ENCODE peak calls at places on chromosomes 7 and 10, in seven cellular contexts. N, B, M, O, U, A and X are unnamed samples.

GRCh38 chr7:130352335-130353074 is 7.9 kb downstream of the CPA5 start:
- DNase-seq in N (peak; percentile 89), B (no peak), M (no peak), O (no peak), U (no peak), A (no peak), X (no peak)

GRCh38 chr7:41641006-41641714 is 61.7 kb downstream of the INHBA start:
- DNase-seq in N (no peak), B (no peak), M (no peak), O (no peak), U (no peak), A (no peak), X (no peak)

GRCh38 chr7:112399501-112399900 is 50.8 kb upstream of the IFRD1 start:
- DNase-seq in N (no peak), B (no peak), M (no peak), O (no peak), U (no peak), A (no peak), X (no peak)

GRCh38 chr7:98398567-98399372 is 2.1 kb downstream of the BAIAP2L1 start:
- DNase-seq in N (peak; percentile 49), B (no peak), M (peak; percentile 4), O (no peak), U (no peak), A (no peak), X (no peak)

GRCh38 chr7:150400779-150401423 is 21.8 kb downstream of the ZNF775 start:
- DNase-seq in N (no peak), B (peak; percentile 20), M (no peak), O (no peak), U (no peak), A (no peak), X (peak; percentile 59)

GRCh38 chr10:43197834-43198681 is 59.8 kb downstream of the CSGALNACT2 start:
- DNase-seq in N (no peak), B (peak; percentile 33), M (no peak), O (no peak), U (peak; percentile 13), A (peak; percentile 47), X (peak; percentile 40)

GRCh38 chr7:147483634-147484292 is 1106.8 kb upstream of the C7orf33 start:
- DNase-seq in N (no peak), B (no peak), M (peak; percentile 33), O (no peak), U (no peak), A (no peak), X (no peak)

GRCh38 chr10:62043493-62043938 is 142.0 kb downstream of the ARID5B start:
- DNase-seq in N (no peak), B (no peak), M (peak; percentile 31), O (no peak), U (no peak), A (no peak), X (no peak)

GRCh38 chr10:32041290-32042028 is 14.8 kb downstream of the KIF5B start:
- DNase-seq in N (no peak), B (no peak), M (no peak), O (no peak), U (no peak), A (no peak), X (no peak)

GRCh38 chr10:48895198-48895720 is 44.4 kb downstream of the LRRC18 start:
- DNase-seq in N (no peak), B (no peak), M (no peak), O (no peak), U (no peak), A (no peak), X (no peak)

GRCh38 chr7:39099146-39099545 is 121.4 kb downstream of the POU6F2 start:
- DNase-seq in N (no peak), B (no peak), M (no peak), O (no peak), U (no peak), A (no peak), X (no peak)

GRCh38 chr10:101000602-101000991 is 989 bp downstream of the LZTS2 start:
- DNase-seq in N (no peak), B (no peak), M (no peak), O (no peak), U (no peak), A (no peak), X (peak; percentile 64)

GRCh38 chr10:126088144-126088543 is 191.8 kb downstream of the FANK1 start:
- DNase-seq in N (no peak), B (no peak), M (peak; percentile 90), O (no peak), U (no peak), A (no peak), X (no peak)

GRCh38 chr7:38594931-38595330 is 36.2 kb downstream of the AMPH start:
- DNase-seq in N (no peak), B (no peak), M (no peak), O (no peak), U (no peak), A (no peak), X (no peak)

GRCh38 chr10:37855691-37856090 is 1.7 kb downstream of the ZNF248 start:
- DNase-seq in N (no peak), B (no peak), M (no peak), O (no peak), U (no peak), A (no peak), X (no peak)

GRCh38 chr10:129790710-129791446 is 173.2 kb downstream of the EBF3 start:
- DNase-seq in N (no peak), B (no peak), M (no peak), O (no peak), U (no peak), A (no peak), X (no peak)

GRCh38 chr7:122046402-122046801 is 97.6 kb downstream of the AASS start:
- DNase-seq in N (no peak), B (no peak), M (no peak), O (no peak), U (no peak), A (no peak), X (no peak)

GRCh38 chr10:114856544-114857287 is 35.1 kb downstream of the FHIP2A start:
- DNase-seq in N (no peak), B (no peak), M (peak; percentile 96), O (no peak), U (no peak), A (no peak), X (no peak)

GRCh38 chr7:122975341-122975740 is 20.2 kb downstream of the TAS2R16 start:
- DNase-seq in N (no peak), B (no peak), M (peak; percentile 67), O (peak; percentile 29), U (no peak), A (no peak), X (no peak)

GRCh38 chr7:87234949-87235348 is 15.4 kb upstream of the TMEM243 start:
- DNase-seq in N (no peak), B (no peak), M (no peak), O (no peak), U (no peak), A (no peak), X (no peak)

GRCh38 chr10:99497343-99498025 is 35.3 kb upstream of the NKX2-3 start:
- DNase-seq in N (no peak), B (no peak), M (no peak), O (no peak), U (no peak), A (no peak), X (no peak)

GRCh38 chr10:98694014-98694413 is 247.3 kb upstream of the HPS1 start:
- DNase-seq in N (no peak), B (no peak), M (no peak), O (no peak), U (no peak), A (no peak), X (no peak)

GRCh38 chr7:102063736-102064135 is 222.9 kb upstream of the SH2B2 start:
- DNase-seq in N (no peak), B (no peak), M (peak; percentile 100), O (peak; percentile 80), U (peak; percentile 57), A (no peak), X (peak; percentile 56)

GRCh38 chr7:31323101-31323500 is 17.4 kb downstream of the NEUROD6 start:
- DNase-seq in N (no peak), B (no peak), M (no peak), O (no peak), U (no peak), A (no peak), X (no peak)

GRCh38 chr10:2964632-2965296 is 102.6 kb upstream of the PFKP start:
- DNase-seq in N (no peak), B (no peak), M (no peak), O (no peak), U (no peak), A (no peak), X (no peak)